ENCODE peak calls at places on chromosomes 4 and X, in seven cellular contexts. Q, F, Z, P, T, M and I are unnamed samples.

GRCh38 chr4:148216866-148217814 is 225.1 kb downstream of the NR3C2 start:
- DNase-seq in P (no peak), T (peak), Z (no peak), F (no peak), M (no peak), Q (no peak), I (no peak)

GRCh38 chrX:10199212-10199611 is 42.4 kb downstream of the CLCN4 start:
- DNase-seq in Q (no peak), M (no peak), Z (no peak), F (no peak), T (no peak), P (no peak), I (no peak)

GRCh38 chrX:39883664-39884063 is 214.1 kb downstream of the BCOR start:
- DNase-seq in T (no peak), Z (no peak), Q (no peak), P (no peak), F (no peak), M (no peak), I (no peak)

GRCh38 chr4:5888706-5889696 is 3.9 kb downstream of the CRMP1 start:
- DNase-seq in F (no peak), Q (no peak), Z (no peak), P (no peak), M (no peak), T (no peak), I (no peak)

GRCh38 chr4:185577592-185577940 is 42.3 kb upstream of the PDLIM3 start:
- DNase-seq in M (no peak), F (no peak), Z (no peak), T (no peak), P (no peak), Q (no peak), I (no peak)

GRCh38 chr4:171621646-171622045 is 191.6 kb upstream of the GALNTL6 start:
- DNase-seq in F (no peak), Q (no peak), M (no peak), T (no peak), Z (no peak), P (no peak), I (no peak)

GRCh38 chr4:158782539-158783360 is 13.9 kb downstream of the FNIP2 start:
- DNase-seq in P (no peak), F (no peak), Q (no peak), Z (no peak), T (peak), M (peak), I (peak)

GRCh38 chr4:70734168-70734954 is 12.6 kb downstream of the RUFY3 start:
- DNase-seq in P (no peak), F (no peak), T (peak), M (peak), Z (no peak), Q (no peak), I (no peak)

GRCh38 chr4:163863082-163863481 is 368.6 kb downstream of the TMA16 start:
- DNase-seq in F (no peak), T (no peak), M (no peak), P (no peak), Z (no peak), Q (no peak), I (no peak)

GRCh38 chrX:10011261-10011931 is 44.2 kb downstream of the CLDN34 start:
- DNase-seq in Z (no peak), Q (no peak), P (no peak), T (peak), F (no peak), M (no peak), I (no peak)

DNA sequence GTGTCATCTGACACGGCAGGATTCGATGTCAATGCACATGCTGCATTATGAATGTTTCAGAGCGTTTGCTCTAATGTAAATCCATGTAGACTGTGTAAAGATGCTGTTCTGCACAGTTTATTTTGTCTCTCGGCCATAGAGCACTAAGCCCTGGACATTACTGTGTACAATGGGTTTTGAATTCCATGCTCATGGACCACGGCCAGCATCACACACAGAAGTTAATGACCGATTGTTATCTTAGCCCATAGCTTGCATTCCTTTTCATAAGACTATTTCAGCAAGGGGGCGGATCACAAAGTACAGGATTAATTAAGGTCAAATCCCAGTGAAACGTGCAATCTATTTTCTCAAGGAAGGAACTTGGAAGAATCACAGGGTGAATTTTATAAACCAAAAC is 286.1 kb upstream of the TENM3 start:
- DNase-seq in T (no peak), Q (no peak), P (no peak), Z (no peak), M (no peak), F (no peak), I (peak)
- TF ChIP-seq JUND in T (no peak), Q (peak), P (no peak), Z (no peak), M (no peak), F (no peak), I (peak)

GRCh38 chr4:168848977-168849687 is 160.9 kb downstream of the CBR4 start:
- DNase-seq in Z (no peak), M (no peak), P (no peak), F (no peak), T (no peak), Q (peak), I (no peak)
- TF ChIP-seq JUND in Z (no peak), M (no peak), P (no peak), F (no peak), T (no peak), Q (peak), I (no peak)

DNA sequence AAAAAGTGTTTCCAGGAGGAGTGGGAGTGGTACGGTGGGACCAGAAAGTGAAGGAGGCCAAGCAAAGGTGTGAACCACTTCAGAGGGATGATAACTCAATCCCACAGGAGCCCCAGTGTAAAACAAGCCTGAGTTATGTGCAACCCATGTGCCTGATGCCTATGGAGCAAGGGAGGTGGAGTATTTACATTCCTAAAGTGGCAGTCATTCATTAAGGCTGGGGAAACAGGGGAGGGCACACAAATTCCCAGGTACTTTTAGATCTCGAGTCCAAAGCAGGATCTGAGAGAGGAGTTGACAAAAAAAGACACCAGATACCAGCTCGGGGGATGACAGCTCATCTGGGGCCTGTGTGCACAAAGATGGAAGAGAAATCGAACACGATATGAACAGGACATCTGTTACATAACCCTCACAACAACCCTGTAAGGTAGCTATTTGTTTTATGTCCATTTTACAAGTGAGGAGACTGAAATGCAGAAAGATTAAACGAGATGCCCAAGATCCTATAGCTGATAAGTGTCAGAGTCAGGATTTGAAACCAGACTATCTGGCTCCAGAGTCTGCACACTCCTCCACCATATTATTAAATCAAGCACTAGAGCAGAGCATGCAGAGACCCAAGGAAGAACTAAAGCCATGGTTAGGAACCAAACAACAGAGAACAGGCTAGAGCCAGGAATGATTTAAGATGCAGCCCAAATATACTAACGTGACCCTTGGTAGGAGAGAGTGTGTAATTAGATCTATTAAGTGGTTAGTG is 91.9 kb upstream of the MAPK10 start:
- DNase-seq in F (no peak), M (no peak), Q (peak), Z (no peak), T (no peak), P (no peak), I (peak)
- TF ChIP-seq JUND in F (no peak), M (no peak), Q (peak), Z (no peak), T (no peak), P (no peak), I (no peak)

GRCh38 chr4:24768604-24769003 is 26.8 kb upstream of the SOD3 start:
- DNase-seq in F (no peak), Z (no peak), T (no peak), M (no peak), Q (no peak), P (no peak), I (no peak)

GRCh38 chr4:24768006-24768405 is 27.4 kb upstream of the SOD3 start:
- DNase-seq in Q (no peak), M (no peak), T (no peak), P (no peak), Z (no peak), F (no peak), I (peak)

GRCh38 chr4:24765331-24765990 is 29.9 kb upstream of the SOD3 start:
- DNase-seq in Z (no peak), F (no peak), T (no peak), Q (no peak), M (no peak), P (no peak), I (no peak)

GRCh38 chr4:24764305-24764704 is 31.1 kb upstream of the SOD3 start:
- DNase-seq in P (no peak), F (no peak), Z (no peak), T (no peak), M (no peak), Q (no peak), I (no peak)

GRCh38 chr4:24763631-24764302 is 31.6 kb upstream of the SOD3 start:
- DNase-seq in Q (no peak), T (no peak), F (no peak), Z (no peak), P (no peak), M (no peak), I (no peak)
- TF ChIP-seq JUND in Q (no peak), T (no peak), F (no peak), Z (no peak), P (no peak), M (no peak), I (peak)

DNA sequence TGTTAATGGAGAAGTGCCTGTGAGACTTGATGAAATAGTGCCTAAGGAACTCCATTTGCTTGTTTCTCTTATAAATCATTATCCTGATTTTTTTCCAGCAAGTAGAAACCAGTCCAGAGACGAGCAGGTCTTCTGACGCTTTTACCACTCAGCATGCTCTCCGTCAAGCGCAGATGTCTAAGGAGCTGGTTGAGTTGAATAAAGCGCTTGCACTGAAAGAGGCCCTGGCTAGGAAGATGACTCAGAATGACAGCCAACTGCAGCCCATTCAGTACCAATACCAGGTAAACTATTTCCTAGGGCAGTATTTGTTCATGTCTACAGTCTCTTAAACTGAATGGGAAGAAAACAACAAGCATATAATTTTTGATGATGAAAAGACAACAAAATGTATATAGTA is 63.6 kb downstream of the KIF4A start:
- DNase-seq in F (no peak), T (no peak), Q (no peak), M (no peak), P (no peak), Z (no peak), I (no peak)
- TF ChIP-seq JUND in F (no peak), T (no peak), Q (no peak), M (no peak), P (no peak), Z (no peak), I (no peak)

GRCh38 chr4:85607624-85608023 is 132.7 kb downstream of the ARHGAP24 start:
- DNase-seq in P (no peak), T (peak), M (no peak), Q (no peak), Z (no peak), F (no peak), I (peak)
- TF ChIP-seq JUND in P (no peak), T (no peak), M (no peak), Q (no peak), Z (no peak), F (no peak), I (no peak)

GRCh38 chrX:78619829-78620228 is 39.3 kb downstream of the RTL3 start:
- DNase-seq in T (no peak), F (no peak), P (no peak), Z (no peak), M (no peak), Q (no peak), I (no peak)
- TF ChIP-seq JUND in T (no peak), F (no peak), P (no peak), Z (no peak), M (no peak), Q (no peak), I (no peak)

GRCh38 chr4:38818441-38818976 is 13.9 kb upstream of the TLR1 start:
- DNase-seq in Q (no peak), T (peak), M (peak), Z (no peak), F (no peak), P (no peak), I (no peak)
- TF ChIP-seq JUND in Q (no peak), T (peak), M (no peak), Z (no peak), F (no peak), P (no peak), I (no peak)